ENCODE peak calls at places on chromosomes 1 and 21, in eight cellular contexts. One of them, this sample, is unnamed.

GRCh38 chr1:29670752-29671151 is 434.4 kb downstream of the PTPRU start:
- DNase-seq in body of pancreas: no peak
- DNase-seq in left ventricle myocardium inferior: no peak
- DNase-seq in K562: no peak
- DNase-seq in bronchial epithelial cell: no peak
- DNase-seq in WERI-Rb-1: no peak
- DNase-seq in HL-60: no peak
- DNase-seq in heart right ventricle: no peak
- DNase-seq in this sample: no peak

GRCh38 chr1:7460807-7461206 is 310.3 kb upstream of the VAMP3 start:
- DNase-seq in WERI-Rb-1: peak
- DNase-seq in body of pancreas: no peak
- DNase-seq in K562: no peak
- DNase-seq in HL-60: no peak
- DNase-seq in left ventricle myocardium inferior: no peak
- DNase-seq in bronchial epithelial cell: no peak
- DNase-seq in heart right ventricle: no peak
- DNase-seq in this sample: no peak

GRCh38 chr1:41920658-41921057 is 1.9 kb upstream of the HIVEP3 start:
- DNase-seq in left ventricle myocardium inferior: no peak
- DNase-seq in bronchial epithelial cell: peak
- DNase-seq in HL-60: no peak
- DNase-seq in K562: no peak
- DNase-seq in body of pancreas: no peak
- DNase-seq in heart right ventricle: no peak
- DNase-seq in WERI-Rb-1: no peak
- DNase-seq in this sample: no peak

GRCh38 chr1:906532-907420 is 16.9 kb upstream of the SAMD11 start:
- DNase-seq in heart right ventricle: peak
- DNase-seq in body of pancreas: no peak
- DNase-seq in K562: peak
- DNase-seq in bronchial epithelial cell: peak
- DNase-seq in HL-60: peak
- DNase-seq in left ventricle myocardium inferior: peak
- DNase-seq in WERI-Rb-1: no peak
- DNase-seq in this sample: no peak

GRCh38 chr1:228487336-228488106 is at the start of gene RNF187:
- DNase-seq in body of pancreas: peak
- DNase-seq in bronchial epithelial cell: no peak
- DNase-seq in left ventricle myocardium inferior: peak
- DNase-seq in heart right ventricle: peak
- DNase-seq in HL-60: peak
- DNase-seq in WERI-Rb-1: no peak
- DNase-seq in K562: peak
- DNase-seq in this sample: no peak

GRCh38 chr1:180270767-180271639 is 40.9 kb downstream of the LHX4 start:
- DNase-seq in K562: peak
- DNase-seq in left ventricle myocardium inferior: no peak
- DNase-seq in bronchial epithelial cell: no peak
- DNase-seq in HL-60: no peak
- DNase-seq in body of pancreas: peak
- DNase-seq in WERI-Rb-1: no peak
- DNase-seq in heart right ventricle: no peak
- DNase-seq in this sample: no peak

GRCh38 chr1:151372411-151372934 is at the start of gene SELENBP1:
- DNase-seq in left ventricle myocardium inferior: peak
- DNase-seq in heart right ventricle: peak
- DNase-seq in K562: peak
- DNase-seq in HL-60: no peak
- DNase-seq in body of pancreas: peak
- DNase-seq in WERI-Rb-1: peak
- DNase-seq in bronchial epithelial cell: peak
- DNase-seq in this sample: peak

GRCh38 chr1:10680487-10680886 is 116.0 kb downstream of the CASZ1 start:
- DNase-seq in left ventricle myocardium inferior: no peak
- DNase-seq in WERI-Rb-1: no peak
- DNase-seq in HL-60: no peak
- DNase-seq in bronchial epithelial cell: peak
- DNase-seq in heart right ventricle: no peak
- DNase-seq in K562: no peak
- DNase-seq in body of pancreas: no peak
- DNase-seq in this sample: no peak

GRCh38 chr1:173527151-173527826 is 50.2 kb downstream of the PRDX6 start:
- DNase-seq in heart right ventricle: no peak
- DNase-seq in WERI-Rb-1: no peak
- DNase-seq in left ventricle myocardium inferior: no peak
- DNase-seq in bronchial epithelial cell: peak
- DNase-seq in body of pancreas: peak
- DNase-seq in K562: peak
- DNase-seq in HL-60: no peak
- DNase-seq in this sample: peak

GRCh38 chr1:89955806-89956205 is 39.1 kb upstream of the ZNF326 start:
- DNase-seq in HL-60: no peak
- DNase-seq in heart right ventricle: no peak
- DNase-seq in left ventricle myocardium inferior: no peak
- DNase-seq in K562: no peak
- DNase-seq in WERI-Rb-1: no peak
- DNase-seq in bronchial epithelial cell: no peak
- DNase-seq in body of pancreas: no peak
- DNase-seq in this sample: no peak

GRCh38 chr1:154867841-154868610 is 2.1 kb downstream of the KCNN3 start:
- DNase-seq in heart right ventricle: no peak
- DNase-seq in K562: no peak
- DNase-seq in HL-60: no peak
- DNase-seq in WERI-Rb-1: peak
- DNase-seq in bronchial epithelial cell: no peak
- DNase-seq in left ventricle myocardium inferior: no peak
- DNase-seq in body of pancreas: no peak
- DNase-seq in this sample: no peak
- H3K4me3 ChIP-seq in heart right ventricle: peak
- H3K4me3 ChIP-seq in K562: no peak
- H3K4me3 ChIP-seq in HL-60: no peak
- H3K4me3 ChIP-seq in WERI-Rb-1: peak
- H3K4me3 ChIP-seq in bronchial epithelial cell: no peak
- H3K4me3 ChIP-seq in left ventricle myocardium inferior: peak
- H3K4me3 ChIP-seq in body of pancreas: no peak
- H3K4me3 ChIP-seq in this sample: no peak

DNA sequence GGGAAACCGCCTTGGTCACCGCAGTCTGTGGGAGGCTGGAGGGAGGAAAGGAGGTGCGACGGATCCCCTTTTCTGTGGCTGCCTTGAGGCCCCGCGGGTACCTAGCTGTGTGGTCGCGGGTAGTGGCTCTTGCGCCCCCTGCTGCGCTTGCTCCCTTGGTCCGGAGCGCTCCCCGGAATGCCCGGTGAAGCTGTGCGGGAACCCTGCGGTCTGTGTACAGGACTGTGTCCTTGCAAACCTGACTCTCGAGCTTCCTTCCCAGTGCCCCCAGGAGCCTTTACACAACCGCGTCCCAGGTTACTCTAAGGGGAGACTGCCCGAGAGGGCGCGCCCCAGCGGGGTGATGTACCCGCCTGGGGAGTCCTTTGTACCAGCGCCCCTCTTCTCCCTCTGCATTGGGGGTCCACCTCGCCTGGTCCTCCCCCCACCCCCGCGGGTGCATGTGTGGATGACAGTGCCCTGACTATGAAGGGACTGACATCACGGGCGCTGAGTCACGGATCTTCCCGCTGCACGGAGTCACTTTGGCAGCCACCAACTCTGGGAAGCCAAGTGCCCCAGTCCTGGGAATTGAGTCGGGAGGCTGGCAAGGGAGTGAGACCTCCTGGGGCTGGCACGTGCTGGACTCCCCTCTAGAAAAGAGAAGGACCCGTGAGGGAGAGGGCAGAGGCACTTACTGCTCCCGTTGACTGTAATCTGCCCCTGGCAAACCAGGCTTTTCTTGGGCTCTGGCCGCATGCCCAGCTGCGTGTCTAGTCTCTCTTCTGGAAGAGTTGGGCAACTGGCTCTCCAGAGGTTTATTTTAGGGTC is 824 bp downstream of the IL6R start:
- DNase-seq in heart right ventricle: peak
- DNase-seq in WERI-Rb-1: peak
- DNase-seq in bronchial epithelial cell: peak
- DNase-seq in left ventricle myocardium inferior: peak
- DNase-seq in body of pancreas: peak
- DNase-seq in K562: peak
- DNase-seq in HL-60: peak
- DNase-seq in this sample: peak
- TF ChIP-seq CTCF in heart right ventricle: peak
- TF ChIP-seq CTCF in WERI-Rb-1: peak
- TF ChIP-seq CTCF in bronchial epithelial cell: peak
- TF ChIP-seq CTCF in left ventricle myocardium inferior: peak
- TF ChIP-seq CTCF in body of pancreas: peak
- TF ChIP-seq CTCF in K562: peak
- TF ChIP-seq CTCF in HL-60: peak
- TF ChIP-seq CTCF in this sample: peak

GRCh38 chr21:31332525-31332924 is 11.5 kb downstream of the TIAM1 start:
- DNase-seq in body of pancreas: no peak
- DNase-seq in left ventricle myocardium inferior: no peak
- DNase-seq in heart right ventricle: no peak
- DNase-seq in bronchial epithelial cell: no peak
- DNase-seq in K562: no peak
- DNase-seq in WERI-Rb-1: no peak
- DNase-seq in HL-60: no peak
- DNase-seq in this sample: no peak

GRCh38 chr21:31330144-31330483 is 13.9 kb downstream of the TIAM1 start:
- DNase-seq in heart right ventricle: no peak
- DNase-seq in bronchial epithelial cell: no peak
- DNase-seq in left ventricle myocardium inferior: no peak
- DNase-seq in body of pancreas: no peak
- DNase-seq in K562: no peak
- DNase-seq in WERI-Rb-1: no peak
- DNase-seq in HL-60: no peak
- DNase-seq in this sample: no peak

GRCh38 chr21:31331231-31331630 is 12.8 kb downstream of the TIAM1 start:
- DNase-seq in body of pancreas: no peak
- DNase-seq in left ventricle myocardium inferior: no peak
- DNase-seq in HL-60: no peak
- DNase-seq in bronchial epithelial cell: no peak
- DNase-seq in heart right ventricle: no peak
- DNase-seq in K562: no peak
- DNase-seq in WERI-Rb-1: no peak
- DNase-seq in this sample: no peak

GRCh38 chr21:31329431-31330143 is 14.5 kb downstream of the TIAM1 start:
- DNase-seq in body of pancreas: no peak
- DNase-seq in left ventricle myocardium inferior: no peak
- DNase-seq in K562: no peak
- DNase-seq in WERI-Rb-1: no peak
- DNase-seq in heart right ventricle: no peak
- DNase-seq in bronchial epithelial cell: no peak
- DNase-seq in HL-60: no peak
- DNase-seq in this sample: no peak

DNA sequence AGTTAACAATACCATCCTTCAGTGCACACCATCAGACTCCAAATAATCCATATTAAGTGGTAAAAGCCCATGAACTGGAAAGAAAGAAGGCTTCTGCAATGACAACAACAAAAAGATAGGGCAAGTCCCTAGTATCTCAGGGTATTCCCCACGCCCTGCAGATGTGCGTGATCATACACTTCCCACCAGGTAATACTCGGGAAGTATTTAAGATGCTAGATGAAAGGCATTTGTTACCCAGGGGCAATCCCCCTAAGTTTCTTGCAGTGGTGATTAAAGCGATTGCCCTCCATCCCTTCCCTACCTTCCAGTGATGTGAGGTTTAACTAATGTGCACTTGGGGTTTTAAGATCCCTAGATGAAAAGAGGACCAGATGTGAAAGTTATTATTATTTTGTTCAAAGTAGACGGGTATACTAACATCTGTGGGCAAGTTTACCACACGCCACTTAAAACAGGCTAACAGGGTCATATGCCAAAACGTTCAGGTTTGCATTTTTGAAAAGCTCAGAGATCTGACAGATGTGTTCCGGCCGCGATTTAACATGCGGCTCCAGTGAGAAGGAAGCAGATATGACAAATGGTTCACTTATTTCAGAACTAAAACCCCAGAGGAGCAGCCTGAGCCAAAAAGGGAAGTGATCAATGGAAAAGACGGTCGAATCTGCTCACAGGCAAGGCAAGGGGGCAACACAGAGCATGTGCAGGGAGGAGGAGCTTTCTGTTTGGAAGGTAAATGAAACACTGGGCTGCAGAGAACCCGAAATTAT is 17.4 kb downstream of the TIAM1 start:
- DNase-seq in heart right ventricle: no peak
- DNase-seq in HL-60: peak
- DNase-seq in K562: no peak
- DNase-seq in WERI-Rb-1: no peak
- DNase-seq in left ventricle myocardium inferior: no peak
- DNase-seq in bronchial epithelial cell: no peak
- DNase-seq in body of pancreas: no peak
- DNase-seq in this sample: no peak
- H3K4me3 ChIP-seq in heart right ventricle: no peak
- H3K4me3 ChIP-seq in HL-60: no peak
- H3K4me3 ChIP-seq in K562: no peak
- H3K4me3 ChIP-seq in WERI-Rb-1: no peak
- H3K4me3 ChIP-seq in left ventricle myocardium inferior: no peak
- H3K4me3 ChIP-seq in bronchial epithelial cell: no peak
- H3K4me3 ChIP-seq in body of pancreas: no peak
- H3K4me3 ChIP-seq in this sample: no peak

GRCh38 chr1:15170071-15170470 is 16.5 kb downstream of the TMEM51 start:
- DNase-seq in left ventricle myocardium inferior: no peak
- DNase-seq in K562: no peak
- DNase-seq in bronchial epithelial cell: no peak
- DNase-seq in HL-60: no peak
- DNase-seq in heart right ventricle: no peak
- DNase-seq in WERI-Rb-1: no peak
- DNase-seq in body of pancreas: peak
- DNase-seq in this sample: no peak

GRCh38 chr1:15167386-15167785 is 13.8 kb downstream of the TMEM51 start:
- DNase-seq in bronchial epithelial cell: peak
- DNase-seq in heart right ventricle: no peak
- DNase-seq in left ventricle myocardium inferior: no peak
- DNase-seq in K562: no peak
- DNase-seq in body of pancreas: no peak
- DNase-seq in WERI-Rb-1: no peak
- DNase-seq in HL-60: no peak
- DNase-seq in this sample: no peak

GRCh38 chr1:15171271-15171908 is 17.8 kb downstream of the TMEM51 start:
- DNase-seq in heart right ventricle: no peak
- DNase-seq in WERI-Rb-1: no peak
- DNase-seq in left ventricle myocardium inferior: no peak
- DNase-seq in body of pancreas: no peak
- DNase-seq in bronchial epithelial cell: no peak
- DNase-seq in HL-60: no peak
- DNase-seq in K562: peak
- DNase-seq in this sample: no peak

GRCh38 chr1:15172405-15173259 is 19.1 kb downstream of the TMEM51 start:
- DNase-seq in body of pancreas: no peak
- DNase-seq in heart right ventricle: no peak
- DNase-seq in K562: no peak
- DNase-seq in bronchial epithelial cell: peak
- DNase-seq in WERI-Rb-1: no peak
- DNase-seq in left ventricle myocardium inferior: no peak
- DNase-seq in HL-60: no peak
- DNase-seq in this sample: no peak

DNA sequence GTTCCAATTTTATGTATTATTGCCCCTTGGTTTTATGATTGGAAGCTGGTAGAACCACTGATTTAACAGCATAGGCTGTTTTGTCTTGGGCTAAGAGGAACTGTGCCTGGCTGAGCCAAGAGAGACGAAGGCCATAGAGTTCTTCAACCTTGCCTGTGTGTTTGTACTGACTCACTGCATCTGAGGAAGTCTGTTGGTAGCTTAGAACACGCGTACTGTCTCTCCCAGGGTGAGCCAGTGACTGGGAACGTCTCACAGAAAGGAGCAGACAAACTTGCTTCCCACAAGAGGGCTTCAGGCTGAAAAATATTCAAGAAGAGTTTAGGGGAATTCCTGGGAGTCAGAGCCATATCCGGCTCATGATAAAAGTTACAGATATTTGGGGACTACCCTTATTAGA is 14.9 kb downstream of the TMEM51 start:
- DNase-seq in HL-60: no peak
- DNase-seq in body of pancreas: no peak
- DNase-seq in K562: no peak
- DNase-seq in bronchial epithelial cell: peak
- DNase-seq in left ventricle myocardium inferior: no peak
- DNase-seq in heart right ventricle: no peak
- DNase-seq in WERI-Rb-1: no peak
- DNase-seq in this sample: no peak
- TF ChIP-seq CTCF in HL-60: no peak
- TF ChIP-seq CTCF in body of pancreas: no peak
- TF ChIP-seq CTCF in K562: no peak
- TF ChIP-seq CTCF in bronchial epithelial cell: no peak
- TF ChIP-seq CTCF in left ventricle myocardium inferior: no peak
- TF ChIP-seq CTCF in heart right ventricle: no peak
- TF ChIP-seq CTCF in WERI-Rb-1: no peak
- TF ChIP-seq CTCF in this sample: no peak